ENCODE peak calls at places on chromosomes 3 and 15, in six cellular contexts. C is keratinocyte, M is SJSA1, B is A549, R is breast epithelium, W is right atrium auricular region. D is an unnamed sample.
A peak's percentile ranks its signal among the peaks of the same experiment; 100 is the strongest.

GRCh38 chr3:186109897-186110803 is 1.3 kb upstream of the ETV5 start:
- DNase-seq in C (no peak), M (peak; percentile 50), W (peak; percentile 59), R (no peak), B (peak; percentile 10), D (peak; percentile 33)

GRCh38 chr3:128071771-128072453 is 19.7 kb downstream of the SEC61A1 start:
- DNase-seq in R (no peak), C (no peak), W (peak; percentile 53), B (no peak), M (no peak), D (no peak)

GRCh38 chr15:41607033-41607432 is 48.0 kb downstream of the TYRO3 start:
- DNase-seq in W (no peak), B (no peak), C (no peak), M (peak; percentile 52), R (no peak), D (no peak)

GRCh38 chr3:46678280-46678679 is 15.2 kb downstream of the ALS2CL start:
- DNase-seq in M (no peak), B (no peak), W (no peak), R (no peak), C (no peak), D (no peak)

GRCh38 chr3:191020730-191021405 is 158.4 kb upstream of the GMNC start:
- DNase-seq in B (no peak), W (no peak), M (no peak), R (no peak), C (no peak), D (no peak)

GRCh38 chr15:62119224-62119925 is 45.7 kb downstream of the C2CD4B start:
- DNase-seq in M (peak; percentile 66), W (no peak), R (no peak), B (peak; percentile 53), C (peak; percentile 73), D (no peak)

GRCh38 chr3:71053495-71053894 is 530.0 kb downstream of the FOXP1 start:
- DNase-seq in M (no peak), C (no peak), W (no peak), B (no peak), R (no peak), D (no peak)

GRCh38 chr3:98817546-98817945 is 54.4 kb downstream of the ST3GAL6 start:
- DNase-seq in R (no peak), C (no peak), W (no peak), M (no peak), B (peak; percentile 47), D (no peak)

GRCh38 chr3:52436500-52437106 is 8.3 kb downstream of the SEMA3G start:
- DNase-seq in M (no peak), R (peak; percentile 45), B (no peak), W (no peak), C (no peak), D (no peak)

GRCh38 chr15:66729339-66729951 is 27.4 kb downstream of the SMAD6 start:
- DNase-seq in B (no peak), R (no peak), W (no peak), M (no peak), C (no peak), D (no peak)

DNA sequence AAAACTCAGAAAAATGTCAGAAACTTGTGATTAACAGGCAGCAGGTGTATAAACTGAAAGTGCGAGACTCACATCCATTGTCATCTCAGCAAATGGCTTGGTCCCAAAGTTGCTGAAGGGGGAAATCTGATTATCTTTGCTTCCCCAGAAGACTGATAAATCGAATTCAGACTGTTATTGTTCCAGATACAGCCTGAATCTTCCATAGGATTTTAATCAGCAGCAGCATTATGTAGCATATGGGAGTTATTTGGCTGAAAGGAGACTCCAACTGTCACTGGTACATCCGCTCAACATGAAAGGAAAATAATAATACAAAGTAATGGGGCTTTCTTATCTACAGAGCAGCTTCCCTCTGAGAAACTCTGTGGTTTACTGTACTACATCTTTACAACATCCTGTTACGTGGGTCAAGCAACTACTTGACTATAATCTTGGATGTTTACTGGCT is 550.4 kb upstream of the CCDC54 start:
- DNase-seq in M (no peak), W (no peak), C (no peak), B (no peak), R (no peak), D (no peak)
- H3K27ac ChIP-seq in M (peak overlapping the region; percentile 83), W (no peak overlapping the region), C (no peak overlapping the region), B (no peak overlapping the region), R (no peak overlapping the region), D (peak overlapping the region; percentile 6)

GRCh38 chr3:138949445-138950005 is 2.5 kb downstream of the FOXL2NB start:
- DNase-seq in B (no peak), M (no peak), W (no peak), C (no peak), R (no peak), D (no peak)

GRCh38 chr3:138950701-138951100 is 3.7 kb downstream of the FOXL2NB start:
- DNase-seq in C (no peak), R (no peak), M (no peak), B (no peak), W (no peak), D (no peak)

GRCh38 chr3:138949002-138949418 is 2.0 kb downstream of the FOXL2NB start:
- DNase-seq in C (no peak), B (no peak), W (no peak), R (no peak), M (no peak), D (no peak)

GRCh38 chr3:138948371-138949001 is 1.5 kb downstream of the FOXL2NB start:
- DNase-seq in W (no peak), C (no peak), M (no peak), R (no peak), B (no peak), D (no peak)

GRCh38 chr3:138950006-138950644 is 3.1 kb downstream of the FOXL2NB start:
- DNase-seq in M (no peak), C (no peak), W (no peak), R (no peak), B (no peak), D (no peak)
- H3K4me3 ChIP-seq in M (no peak overlapping the region), C (peak overlapping the region; percentile 17), W (peak overlapping the region; percentile 42), R (peak overlapping the region; percentile 61), B (no peak overlapping the region), D (peak overlapping the region; percentile 62)

GRCh38 chr3:59425371-59425770 is 375.5 kb upstream of the CFAP20DC start:
- DNase-seq in W (no peak), C (peak; percentile 9), R (no peak), B (no peak), M (peak; percentile 47), D (no peak)
- H3K4me1 ChIP-seq in W (no peaks in the 10 kb centered on the region), C (peaks cover 39% of the 10 kb centered on the region), R (no peaks in the 10 kb centered on the region), B (no peaks in the 10 kb centered on the region), M (peaks cover 43% of the 10 kb centered on the region), D (no peaks in the 10 kb centered on the region)

DNA sequence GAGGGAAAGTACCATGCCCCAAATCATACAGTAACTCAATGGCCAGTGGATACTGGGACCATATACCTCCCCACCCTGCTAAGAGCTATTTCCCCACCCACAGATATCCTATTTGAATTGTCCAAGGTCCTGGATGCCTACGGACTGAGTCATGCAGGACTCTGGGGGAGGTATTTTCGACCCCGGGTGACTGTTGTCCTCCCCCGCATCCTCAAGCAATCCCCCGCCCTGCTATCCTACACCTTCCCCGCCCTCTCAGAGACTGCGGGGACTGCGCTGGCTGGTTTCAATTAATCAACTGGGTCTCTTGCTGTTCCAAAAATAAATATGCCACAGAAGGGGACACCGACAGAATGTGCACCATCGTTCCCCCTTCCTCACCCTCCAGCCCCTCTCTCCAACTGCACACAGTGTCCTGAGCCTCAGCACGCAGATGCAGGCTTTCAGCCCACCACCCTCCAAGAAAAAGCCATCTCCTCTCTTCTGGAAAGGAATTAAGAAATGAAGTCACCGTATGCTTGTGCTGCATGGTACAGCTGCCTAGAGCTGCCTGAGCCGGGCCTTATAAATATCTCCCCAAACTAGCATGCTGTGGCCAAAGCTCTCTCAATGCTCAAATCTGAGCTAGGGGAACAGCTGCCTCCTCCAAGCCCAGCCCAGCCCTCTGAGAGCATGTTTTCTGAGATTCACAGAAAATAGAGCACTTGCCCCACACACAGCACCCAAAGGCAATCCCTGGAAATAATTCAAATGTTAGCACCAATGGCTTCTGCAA is 8.2 kb downstream of the CAV3 start:
- DNase-seq in M (peak; percentile 94), C (no peak), W (no peak), B (peak; percentile 86), R (no peak), D (peak; percentile 36)
- H3K27ac ChIP-seq in M (peak overlapping the region; percentile 64), C (no peak overlapping the region), W (no peak overlapping the region), B (peak overlapping the region; percentile 80), R (no peak overlapping the region), D (peak overlapping the region; percentile 79)

DNA sequence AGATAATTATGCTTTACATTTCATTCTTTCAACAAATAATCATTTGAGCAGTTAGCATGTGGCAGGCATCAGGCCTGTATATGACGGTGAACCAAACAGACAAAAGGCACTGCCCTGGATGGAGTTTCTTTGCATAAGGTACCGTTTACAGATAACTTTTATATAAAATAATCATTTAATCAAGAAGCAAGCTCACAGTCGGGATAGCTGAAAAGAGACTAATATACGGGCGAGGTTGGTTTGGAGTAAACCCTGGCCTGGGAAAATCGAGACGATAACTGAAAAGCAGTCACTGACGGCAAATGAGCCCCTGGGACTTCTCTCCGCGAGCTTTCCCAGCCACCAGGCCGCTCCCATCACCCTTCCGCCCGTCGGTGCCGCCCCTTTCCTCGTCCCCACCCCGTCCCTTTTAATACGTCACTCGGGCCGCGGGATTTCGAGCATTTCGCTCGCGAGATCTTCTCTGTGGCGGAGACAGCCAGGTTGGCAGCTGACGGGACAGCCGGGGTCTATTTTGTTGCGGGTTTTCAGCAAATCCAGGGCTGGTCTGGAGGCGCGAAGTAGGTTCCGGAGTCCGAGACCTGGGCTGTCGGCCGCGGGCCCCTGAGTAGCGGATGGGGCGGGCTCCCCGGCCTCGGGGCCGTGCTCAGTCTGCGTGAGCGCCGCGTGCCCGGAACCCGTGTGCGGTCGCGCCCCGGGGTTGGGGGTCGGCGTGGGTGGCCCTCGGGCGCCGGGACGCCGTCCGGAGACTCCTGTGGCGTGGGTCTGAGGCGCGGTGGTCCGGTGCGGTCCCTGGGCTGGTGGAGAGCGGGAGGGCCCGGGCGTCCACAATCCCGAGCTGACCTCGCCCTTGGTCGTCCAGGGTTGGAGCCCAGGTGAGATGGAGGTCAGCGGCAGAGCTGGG is at the start of gene NMD3:
- DNase-seq in R (peak; percentile 95), M (peak; percentile 95), B (peak; percentile 88), C (no peak), W (peak; percentile 97), D (peak; percentile 97)
- H3K4me3 ChIP-seq in R (peak within 1 kb of the TSS; percentile 93), M (peak within 1 kb of the TSS; percentile 86), B (peak within 1 kb of the TSS; percentile 80), C (peak within 1 kb of the TSS; percentile 98), W (peak within 1 kb of the TSS; percentile 95), D (peak within 1 kb of the TSS; percentile 83)